ENCODE peak calls at places on chromosomes 7 and 10, in nine cellular contexts. D is K562, V is GM12878, Q is SK-N-SH, M is Panc1, B is stomach, I is GM23338, O is H1, G is spleen. R is an unnamed sample.

GRCh38 chr7:105399043-105399725 is 10.5 kb upstream of the SRPK2 start:
- DNase-seq in D (peak; percentile 35), V (no peak), Q (peak; percentile 51), M (no peak), B (no peak), I (peak; percentile 39), O (no peak), G (no peak), R (no peak)

GRCh38 chr10:112236486-112236885 is 46.7 kb upstream of the TECTB start:
- DNase-seq in D (no peak), V (no peak), Q (no peak), M (no peak), B (no peak), I (no peak), O (no peak), G (no peak), R (no peak)

GRCh38 chr7:16078076-16078952 is 343.0 kb downstream of the CRPPA start:
- DNase-seq in D (peak; percentile 42), V (no peak), Q (peak; percentile 51), M (peak; percentile 57), B (no peak), I (peak; percentile 78), O (no peak), G (no peak), R (peak; percentile 45)

GRCh38 chr10:100043344-100043743 is 33.6 kb upstream of the DNMBP start:
- DNase-seq in D (no peak), V (no peak), Q (no peak), M (no peak), B (peak; percentile 31), I (no peak), O (no peak), G (no peak), R (peak; percentile 34)

GRCh38 chr10:131691481-131692090 is 209.2 kb upstream of the PPP2R2D start:
- DNase-seq in D (no peak), V (no peak), Q (no peak), M (no peak), B (no peak), I (no peak), O (no peak), G (peak; percentile 43), R (no peak)

GRCh38 chr10:119620771-119621384 is 24.1 kb upstream of the TIAL1 start:
- DNase-seq in D (no peak), V (no peak), Q (no peak), M (no peak), B (no peak), I (peak; percentile 16), O (no peak), G (peak; percentile 8), R (no peak)

GRCh38 chr10:3747984-3748383 is 37.0 kb downstream of the KLF6 start:
- DNase-seq in D (no peak), V (no peak), Q (no peak), M (no peak), B (peak; percentile 47), I (no peak), O (no peak), G (no peak), R (peak; percentile 65)

GRCh38 chr7:6164491-6164890 is 107.9 kb downstream of the CYTH3 start:
- DNase-seq in D (peak; percentile 38), V (no peak), Q (peak; percentile 74), M (no peak), B (no peak), I (peak; percentile 71), O (peak; percentile 73), G (no peak), R (no peak)

GRCh38 chr7:150568714-150569113 is 1.5 kb downstream of the GIMAP4 start:
- DNase-seq in D (no peak), V (no peak), Q (no peak), M (no peak), B (no peak), I (no peak), O (no peak), G (no peak), R (no peak)

GRCh38 chr10:132932461-132933307 is 9.7 kb downstream of the CFAP46 start:
- DNase-seq in D (no peak), V (no peak), Q (no peak), M (no peak), B (no peak), I (no peak), O (no peak), G (no peak), R (no peak)

GRCh38 chr7:66007232-66007631 is 25.2 kb upstream of the GUSB start:
- DNase-seq in D (no peak), V (no peak), Q (no peak), M (no peak), B (no peak), I (no peak), O (no peak), G (no peak), R (no peak)

GRCh38 chr7:47449810-47450586 is 131.9 kb downstream of the TNS3 start:
- DNase-seq in D (no peak), V (no peak), Q (no peak), M (no peak), B (no peak), I (no peak), O (no peak), G (no peak), R (no peak)

GRCh38 chr7:47448971-47449370 is 132.9 kb downstream of the TNS3 start:
- DNase-seq in D (no peak), V (no peak), Q (no peak), M (no peak), B (no peak), I (no peak), O (no peak), G (no peak), R (no peak)

GRCh38 chr7:47444376-47445098 is 137.4 kb downstream of the TNS3 start:
- DNase-seq in D (no peak), V (no peak), Q (peak; percentile 49), M (no peak), B (no peak), I (peak; percentile 54), O (no peak), G (no peak), R (no peak)

GRCh38 chr7:47447621-47448349 is 134.1 kb downstream of the TNS3 start:
- DNase-seq in D (no peak), V (no peak), Q (no peak), M (no peak), B (no peak), I (no peak), O (no peak), G (no peak), R (no peak)

DNA sequence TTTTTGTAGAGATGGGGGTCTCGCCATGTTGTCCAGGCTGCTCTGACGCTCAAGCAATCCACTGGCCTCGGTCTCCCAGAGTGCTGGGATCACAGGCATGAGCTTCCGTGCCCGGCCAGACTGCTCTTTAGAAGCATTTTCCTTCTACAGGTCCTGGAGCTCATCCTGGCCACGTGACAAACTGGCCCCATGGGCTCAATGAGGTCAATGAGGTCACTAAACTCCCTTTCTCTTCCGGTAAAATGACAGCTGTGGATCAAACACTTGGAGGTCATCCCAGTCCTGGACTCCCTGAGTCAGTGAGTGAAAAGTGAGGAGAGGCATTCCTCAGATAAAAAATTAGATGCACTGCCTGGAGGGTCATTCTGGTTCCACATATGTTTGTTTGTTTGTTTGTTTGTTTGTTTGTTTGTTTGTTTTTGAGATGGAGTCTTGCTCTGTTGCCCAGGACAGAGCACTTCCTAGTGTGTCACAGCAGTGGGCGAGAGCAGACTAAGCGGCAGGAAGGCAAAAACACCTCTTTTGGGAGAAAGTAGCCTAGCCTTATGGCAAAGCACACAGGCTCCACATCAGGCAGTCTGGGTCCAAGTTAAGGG is 134.9 kb downstream of the TNS3 start:
- DNase-seq in D (no peak), V (no peak), Q (no peak), M (no peak), B (no peak), I (no peak), O (no peak), G (no peak), R (no peak)
- TF ChIP-seq POLR2AphosphoS5 in D (no peak), V (no peak), Q (no peak), M (peak; percentile 19), B (no peak), I (no peak), O (no peak), G (peak; percentile 20), R (no peak)

DNA sequence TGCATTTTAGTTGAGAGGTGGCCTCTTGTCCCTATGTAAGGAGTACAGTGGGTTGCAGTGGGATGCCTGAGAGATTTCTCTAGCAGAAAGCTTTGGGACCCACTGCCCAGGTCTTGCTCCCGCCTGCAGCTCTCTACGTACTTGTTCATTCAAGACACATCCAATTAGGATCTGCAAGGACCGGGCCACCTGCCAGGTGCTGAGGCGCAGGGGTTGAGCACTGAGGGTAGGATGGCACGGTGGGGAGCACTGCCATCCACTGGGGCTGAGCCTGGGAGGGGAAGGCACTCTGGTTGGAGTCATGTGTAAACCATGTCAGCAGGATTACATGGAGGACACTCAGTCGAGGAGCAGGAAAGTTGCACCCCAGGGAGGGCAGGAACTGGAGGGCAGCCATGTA is 191.1 kb upstream of the GRB10 start:
- DNase-seq in D (no peak), V (no peak), Q (no peak), M (no peak), B (no peak), I (no peak), O (no peak), G (no peak), R (no peak)
- H3K27ac ChIP-seq in D (no peak overlapping the region), V (no peak overlapping the region), Q (no peak overlapping the region), M (no peak overlapping the region), B (no peak overlapping the region), I (no peak overlapping the region), O (no peak overlapping the region), G (no peak overlapping the region), R (no peak overlapping the region)

GRCh38 chr7:107874605-107875446 is 16.2 kb upstream of the DLD start:
- DNase-seq in D (peak; percentile 77), V (no peak), Q (peak; percentile 82), M (peak; percentile 67), B (peak; percentile 34), I (peak; percentile 72), O (no peak), G (no peak), R (peak; percentile 68)

GRCh38 chr7:107877731-107878382 is 13.1 kb upstream of the DLD start:
- DNase-seq in D (no peak), V (no peak), Q (no peak), M (no peak), B (no peak), I (no peak), O (no peak), G (no peak), R (no peak)

GRCh38 chr7:107878636-107879035 is 12.3 kb upstream of the DLD start:
- DNase-seq in D (no peak), V (no peak), Q (no peak), M (no peak), B (no peak), I (no peak), O (no peak), G (no peak), R (no peak)

GRCh38 chr7:107882766-107883165 is 8.2 kb upstream of the DLD start:
- DNase-seq in D (no peak), V (no peak), Q (no peak), M (no peak), B (no peak), I (no peak), O (no peak), G (no peak), R (no peak)

GRCh38 chr7:107879400-107880035 is 11.5 kb upstream of the DLD start:
- DNase-seq in D (peak; percentile 71), V (no peak), Q (peak; percentile 75), M (peak; percentile 56), B (peak; percentile 59), I (peak; percentile 70), O (no peak), G (no peak), R (peak; percentile 39)
- TF ChIP-seq CTCF in D (peak; percentile 89), V (peak; percentile 77), Q (peak; percentile 98), M (peak; percentile 82), B (no peak), I (peak; percentile 96), O (no peak), G (peak; percentile 81), R (peak; percentile 60)

GRCh38 chr10:103912759-103913158 is 5.2 kb downstream of the STN1 start:
- DNase-seq in D (no peak), V (no peak), Q (no peak), M (no peak), B (no peak), I (no peak), O (no peak), G (no peak), R (no peak)
- TF ChIP-seq POLR2AphosphoS5 in D (no peak), V (no peak), Q (no peak), M (no peak), B (no peak), I (no peak), O (no peak), G (no peak), R (no peak)